ENCODE peak calls at places on chromosomes 4 and X, in six cellular contexts. T is GM12864, P is lower lobe of right lung, M is psoas muscle, K is fibroblast of lung, Z is DND-41. C is an unnamed sample.

GRCh38 chr4:35559559-35560365 is 684.6 kb downstream of the ARAP2 start:
- DNase-seq in T (no peak), P (no peak), M (no peak), K (no peak), Z (no peak), C (no peak)

GRCh38 chrX:39000802-39001201 is 199.5 kb downstream of the MID1IP1 start:
- DNase-seq in T (no peak), P (no peak), M (no peak), K (peak), Z (no peak), C (no peak)

GRCh38 chr4:48944659-48945290 is 38.2 kb upstream of the OCIAD2 start:
- DNase-seq in T (peak), P (no peak), M (no peak), K (no peak), Z (peak), C (no peak)

GRCh38 chrX:80747832-80748231 is 61.8 kb downstream of the BRWD3 start:
- DNase-seq in T (no peak), P (no peak), M (no peak), K (peak), Z (no peak), C (no peak)

GRCh38 chr4:55866973-55867574 is 13.6 kb downstream of the EXOC1 start:
- DNase-seq in T (no peak), P (no peak), M (no peak), K (peak), Z (peak), C (peak)

GRCh38 chr4:1243451-1244080 is 5.4 kb downstream of the CTBP1 start:
- DNase-seq in T (no peak), P (no peak), M (peak), K (no peak), Z (no peak), C (peak)

GRCh38 chrX:141320801-141321200 is 78.5 kb upstream of the SPANXC start:
- DNase-seq in T (no peak), P (no peak), M (no peak), K (no peak), Z (no peak), C (no peak)

GRCh38 chr4:129093173-129093974 is at the start of gene SCLT1:
- DNase-seq in T (peak), P (peak), M (peak), K (peak), Z (peak), C (peak)

GRCh38 chr4:37644962-37645361 is 41.2 kb downstream of the RELL1 start:
- DNase-seq in T (no peak), P (no peak), M (no peak), K (peak), Z (no peak), C (no peak)

GRCh38 chr4:25970241-25970675 is 56.2 kb downstream of the SMIM20 start:
- DNase-seq in T (no peak), P (peak), M (peak), K (no peak), Z (no peak), C (peak)

GRCh38 chr4:110631582-110632505 is 9.0 kb upstream of the PITX2 start:
- DNase-seq in T (peak), P (peak), M (peak), K (peak), Z (no peak), C (peak)

GRCh38 chr4:163688856-163689255 is 194.4 kb downstream of the TMA16 start:
- DNase-seq in T (no peak), P (no peak), M (no peak), K (no peak), Z (no peak), C (no peak)

GRCh38 chr4:163697121-163697520 is 202.6 kb downstream of the TMA16 start:
- DNase-seq in T (no peak), P (no peak), M (no peak), K (no peak), Z (no peak), C (no peak)

GRCh38 chr4:163693776-163694175 is 199.3 kb downstream of the TMA16 start:
- DNase-seq in T (no peak), P (no peak), M (no peak), K (peak), Z (no peak), C (no peak)

GRCh38 chr4:163694385-163694784 is 199.9 kb downstream of the TMA16 start:
- DNase-seq in T (no peak), P (no peak), M (no peak), K (peak), Z (no peak), C (no peak)

DNA sequence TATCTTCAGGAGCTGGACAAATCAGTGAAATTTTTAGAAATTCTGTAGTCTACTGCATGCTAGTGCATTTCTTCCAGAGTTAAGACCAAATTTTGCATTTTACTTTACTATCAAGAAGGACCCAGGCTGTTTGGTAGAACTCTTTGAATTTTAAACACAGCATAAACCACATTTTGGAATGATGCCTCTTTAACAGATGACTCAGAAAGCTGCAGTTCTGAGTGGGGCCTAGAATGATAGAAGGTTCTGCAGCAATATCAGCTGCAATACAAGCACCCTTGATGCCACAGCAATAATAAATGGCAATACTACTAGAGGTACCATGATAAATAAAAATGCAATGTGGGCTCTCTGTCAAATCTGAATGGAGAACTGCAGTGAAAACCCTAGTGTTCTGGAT is 198.7 kb downstream of the TMA16 start:
- DNase-seq in T (no peak), P (no peak), M (no peak), K (peak), Z (no peak), C (no peak)
- H3K4me3 ChIP-seq in T (no peak), P (no peak), M (no peak), K (no peak), Z (no peak), C (no peak)

GRCh38 chr4:137253949-137254348 is 278.3 kb downstream of the PCDH18 start:
- DNase-seq in T (no peak), P (no peak), M (no peak), K (peak), Z (no peak), C (no peak)
- TF ChIP-seq CTCF in T (no peak), P (no peak), M (no peak), K (no peak), Z (no peak), C (no peak)

GRCh38 chrX:41116948-41117347 is 31.7 kb downstream of the USP9X start:
- DNase-seq in T (peak), P (no peak), M (no peak), K (no peak), Z (no peak), C (peak)
- H3K4me3 ChIP-seq in T (no peak), P (no peak), M (no peak), K (no peak), Z (no peak), C (no peak)

GRCh38 chr4:106343865-106344264 is 24.7 kb downstream of the GIMD1 start:
- DNase-seq in T (no peak), P (no peak), M (no peak), K (no peak), Z (no peak), C (no peak)
- TF ChIP-seq CTCF in T (no peak), P (no peak), M (no peak), K (no peak), Z (no peak), C (no peak)

GRCh38 chr4:84024405-84024804 is 474.7 kb downstream of the NKX6-1 start:
- DNase-seq in T (no peak), P (no peak), M (no peak), K (no peak), Z (no peak), C (no peak)
- H3K4me3 ChIP-seq in T (no peak), P (no peak), M (no peak), K (no peak), Z (no peak), C (no peak)

GRCh38 chr4:57193164-57193810 is 83.1 kb upstream of the IGFBP7 start:
- DNase-seq in T (no peak), P (no peak), M (no peak), K (no peak), Z (no peak), C (no peak)

GRCh38 chr4:57191523-57192034 is 81.4 kb upstream of the IGFBP7 start:
- DNase-seq in T (no peak), P (no peak), M (no peak), K (peak), Z (no peak), C (no peak)

GRCh38 chr4:57190651-57191481 is 80.7 kb upstream of the IGFBP7 start:
- DNase-seq in T (peak), P (no peak), M (no peak), K (peak), Z (peak), C (no peak)

GRCh38 chr4:57195622-57196021 is 85.4 kb upstream of the IGFBP7 start:
- DNase-seq in T (no peak), P (no peak), M (no peak), K (no peak), Z (no peak), C (peak)

DNA sequence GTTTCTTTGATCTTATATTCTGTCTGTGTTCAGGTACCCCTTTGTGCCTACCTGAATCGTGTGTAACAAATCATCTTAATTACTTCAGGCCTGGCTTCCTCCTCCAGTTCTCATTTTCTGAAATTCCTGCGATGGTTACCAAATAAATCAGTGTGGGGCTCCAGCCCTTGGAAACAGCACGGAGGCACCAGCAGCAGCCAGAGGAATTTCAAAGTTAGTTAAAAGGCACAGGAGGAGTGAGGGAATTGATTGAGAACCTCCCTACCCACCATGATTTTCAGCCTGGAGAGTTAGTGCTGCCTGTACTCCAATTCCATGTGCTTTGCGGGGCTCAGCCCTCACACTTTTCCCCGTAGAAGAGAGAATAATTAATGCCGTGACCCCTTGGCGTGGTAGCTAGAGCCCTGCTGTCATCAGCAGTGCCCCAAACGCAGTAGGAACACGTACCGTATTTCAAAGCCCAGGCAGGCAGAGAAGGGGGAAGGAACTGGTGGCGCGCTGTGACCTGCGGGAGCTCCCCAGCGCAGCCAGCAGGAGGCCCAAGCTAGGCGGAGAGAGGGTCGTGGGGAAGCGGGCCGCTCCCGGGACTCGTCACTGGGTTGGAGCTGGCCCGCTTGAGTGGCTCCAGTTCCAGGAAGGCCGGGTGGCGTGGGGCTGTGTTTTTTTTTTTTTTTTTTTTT is 84.0 kb upstream of the IGFBP7 start:
- DNase-seq in T (no peak), P (no peak), M (no peak), K (no peak), Z (no peak), C (no peak)
- TF ChIP-seq CTCF in T (no peak), P (no peak), M (no peak), K (no peak), Z (no peak), C (no peak)

DNA sequence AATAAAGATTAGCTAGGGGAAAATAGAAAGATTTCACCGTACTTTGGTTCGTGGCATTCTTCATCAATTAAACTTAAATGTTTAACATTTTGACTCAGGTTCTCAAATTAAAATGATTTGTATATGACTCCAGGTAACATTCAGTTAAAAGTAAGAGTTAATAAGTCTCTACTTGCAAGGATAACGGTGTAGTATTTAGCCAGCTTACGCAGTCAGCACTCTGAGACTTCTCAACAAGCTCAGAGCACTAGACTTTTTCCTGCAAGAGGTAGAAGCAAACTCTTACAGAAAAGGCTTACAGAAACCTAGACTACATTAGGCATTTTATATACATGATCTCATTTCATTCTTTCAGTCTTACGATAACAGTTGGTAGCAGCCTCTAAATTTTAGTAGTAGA is 96.4 kb upstream of the PPARGC1A start:
- DNase-seq in T (no peak), P (no peak), M (no peak), K (no peak), Z (no peak), C (no peak)
- H3K4me3 ChIP-seq in T (no peak), P (no peak), M (no peak), K (no peak), Z (no peak), C (no peak)